ENCODE peak calls at places on chromosomes 2 and 18, in ten cellular contexts. U is H9, J is SK-N-SH, Y is neural progenitor cell, P is fibroblast of lung, N is IMR-90, Z is K562, M is mammary epithelial cell, B is PC-3, S is HepG2. K is an unnamed sample.

GRCh38 chr2:237141556-237141955 is 55.9 kb downstream of the COPS8 start:
- DNase-seq in U (no peak), J (no peak), Y (no peak), P (peak; percentile 94), N (peak; percentile 92), Z (no peak), M (peak; percentile 80), B (peak; percentile 52), S (no peak), K (no peak)

GRCh38 chr2:44802409-44803099 is 138.9 kb upstream of the SIX3 start:
- DNase-seq in U (peak; percentile 94), J (no peak), Y (peak; percentile 96), P (no peak), N (no peak), Z (no peak), M (no peak), B (no peak), S (no peak), K (no peak)

GRCh38 chr2:231955758-231956472 is 5.6 kb upstream of the DIS3L2 start:
- DNase-seq in U (no peak), J (no peak), Y (no peak), P (no peak), N (no peak), Z (no peak), M (no peak), B (no peak), S (peak; percentile 27), K (no peak)

GRCh38 chr2:162261032-162261945 is 18.0 kb upstream of the FAP start:
- DNase-seq in U (no peak), J (no peak), Y (no peak), P (peak; percentile 71), N (peak; percentile 80), Z (no peak), M (peak; percentile 74), B (peak; percentile 63), S (no peak), K (peak; percentile 25)

GRCh38 chr18:48615566-48616401 is 77.0 kb downstream of the CTIF start:
- DNase-seq in U (no peak), J (no peak), Y (no peak), P (no peak), N (no peak), Z (peak; percentile 18), M (no peak), B (no peak), S (no peak), K (peak; percentile 78)

GRCh38 chr2:112019510-112019909 is 35.6 kb upstream of the TMEM87B start:
- DNase-seq in U (no peak), J (no peak), Y (no peak), P (no peak), N (no peak), Z (no peak), M (no peak), B (peak; percentile 56), S (no peak), K (no peak)

GRCh38 chr2:1546023-1546591 is 132.8 kb downstream of the TPO start:
- DNase-seq in U (peak; percentile 46), J (peak; percentile 88), Y (peak; percentile 71), P (peak; percentile 68), N (peak; percentile 63), Z (peak; percentile 59), M (peak; percentile 45), B (peak; percentile 72), S (peak; percentile 28), K (no peak)

GRCh38 chr2:202034249-202035088 is 814 bp downstream of the FZD7 start:
- DNase-seq in U (no peak), J (peak; percentile 75), Y (peak; percentile 65), P (peak; percentile 51), N (no peak), Z (peak; percentile 34), M (peak; percentile 59), B (peak; percentile 29), S (no peak), K (peak; percentile 33)

GRCh38 chr2:21422050-21422449 is 298.3 kb downstream of the TDRD15 start:
- DNase-seq in U (peak; percentile 81), J (peak; percentile 45), Y (peak; percentile 66), P (peak; percentile 46), N (peak; percentile 27), Z (peak; percentile 34), M (no peak), B (no peak), S (peak; percentile 23), K (peak; percentile 27)

GRCh38 chr18:492451-492850 is 8.1 kb downstream of the COLEC12 start:
- DNase-seq in U (no peak), J (no peak), Y (no peak), P (peak; percentile 44), N (no peak), Z (no peak), M (no peak), B (no peak), S (no peak), K (no peak)

GRCh38 chr18:495017-495416 is 5.5 kb downstream of the COLEC12 start:
- DNase-seq in U (no peak), J (no peak), Y (no peak), P (no peak), N (peak; percentile 32), Z (no peak), M (no peak), B (no peak), S (no peak), K (no peak)

GRCh38 chr18:495452-495851 is 5.0 kb downstream of the COLEC12 start:
- DNase-seq in U (no peak), J (no peak), Y (peak; percentile 11), P (no peak), N (no peak), Z (no peak), M (no peak), B (no peak), S (no peak), K (no peak)

GRCh38 chr18:493974-494601 is 6.4 kb downstream of the COLEC12 start:
- DNase-seq in U (no peak), J (no peak), Y (peak; percentile 57), P (no peak), N (peak; percentile 54), Z (no peak), M (no peak), B (no peak), S (no peak), K (no peak)

GRCh38 chr18:494602-494983 is 5.9 kb downstream of the COLEC12 start:
- DNase-seq in U (no peak), J (no peak), Y (no peak), P (peak; percentile 73), N (peak; percentile 94), Z (no peak), M (no peak), B (no peak), S (no peak), K (no peak)
- H3K4me1 ChIP-seq in U (no peaks in the 10 kb centered on the region), J (peaks cover 20% of the 10 kb centered on the region), Y (peaks cover 16% of the 10 kb centered on the region), P (peaks cover 12% of the 10 kb centered on the region), N (peaks cover 12% of the 10 kb centered on the region), Z (peaks cover 4% of the 10 kb centered on the region), M (peaks cover 1% of the 10 kb centered on the region), B (peaks cover 15% of the 10 kb centered on the region), S (peaks cover 19% of the 10 kb centered on the region), K (no peaks in the 10 kb centered on the region)

DNA sequence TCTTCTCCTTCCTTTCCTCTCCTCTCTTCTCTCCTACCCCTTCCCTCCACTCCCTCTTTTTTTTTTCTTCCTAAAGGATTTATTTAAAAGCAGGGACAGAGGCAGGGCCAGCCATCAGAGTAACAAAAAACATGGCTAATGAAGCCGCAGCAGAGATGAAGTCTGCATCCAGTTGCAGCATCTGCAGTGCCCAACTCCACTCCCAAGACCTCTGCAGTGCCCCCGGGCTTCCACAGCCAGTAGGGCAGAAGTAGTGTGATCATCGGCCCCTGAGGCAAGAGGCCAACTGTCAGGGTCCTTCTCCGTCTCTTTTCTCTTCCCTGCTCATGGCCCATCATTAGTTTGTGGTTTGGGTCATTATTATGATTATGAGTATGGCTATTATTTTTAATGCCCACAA is 4.2 kb upstream of the EGR4 start:
- DNase-seq in U (no peak), J (peak; percentile 36), Y (no peak), P (no peak), N (no peak), Z (no peak), M (no peak), B (no peak), S (no peak), K (no peak)
- H3K27me3 ChIP-seq in U (peaks cover 15% of the 10 kb centered on the region), J (peaks cover 44% of the 10 kb centered on the region), Y (peaks cover 100% of the 10 kb centered on the region), P (peaks cover 36% of the 10 kb centered on the region), N (peaks cover 55% of the 10 kb centered on the region), Z (peaks cover 7% of the 10 kb centered on the region), M (peaks cover 11% of the 10 kb centered on the region), B (peaks cover 94% of the 10 kb centered on the region), S (peaks cover 5% of the 10 kb centered on the region), K (peaks cover 37% of the 10 kb centered on the region)

GRCh38 chr2:85744055-85744454 is 9.7 kb upstream of the ATOH8 start:
- DNase-seq in U (no peak), J (no peak), Y (no peak), P (no peak), N (no peak), Z (no peak), M (no peak), B (no peak), S (no peak), K (no peak)

GRCh38 chr2:85744771-85745601 is 8.8 kb upstream of the ATOH8 start:
- DNase-seq in U (no peak), J (peak; percentile 56), Y (peak; percentile 20), P (peak; percentile 79), N (peak; percentile 70), Z (no peak), M (no peak), B (no peak), S (no peak), K (no peak)

GRCh38 chr2:85745619-85746018 is 8.2 kb upstream of the ATOH8 start:
- DNase-seq in U (no peak), J (no peak), Y (no peak), P (no peak), N (no peak), Z (no peak), M (no peak), B (no peak), S (no peak), K (no peak)

GRCh38 chr2:85741811-85742507 is 11.8 kb upstream of the ATOH8 start:
- DNase-seq in U (no peak), J (peak; percentile 77), Y (peak; percentile 65), P (peak; percentile 99), N (peak; percentile 96), Z (no peak), M (peak; percentile 55), B (peak; percentile 10), S (peak; percentile 94), K (peak; percentile 52)

DNA sequence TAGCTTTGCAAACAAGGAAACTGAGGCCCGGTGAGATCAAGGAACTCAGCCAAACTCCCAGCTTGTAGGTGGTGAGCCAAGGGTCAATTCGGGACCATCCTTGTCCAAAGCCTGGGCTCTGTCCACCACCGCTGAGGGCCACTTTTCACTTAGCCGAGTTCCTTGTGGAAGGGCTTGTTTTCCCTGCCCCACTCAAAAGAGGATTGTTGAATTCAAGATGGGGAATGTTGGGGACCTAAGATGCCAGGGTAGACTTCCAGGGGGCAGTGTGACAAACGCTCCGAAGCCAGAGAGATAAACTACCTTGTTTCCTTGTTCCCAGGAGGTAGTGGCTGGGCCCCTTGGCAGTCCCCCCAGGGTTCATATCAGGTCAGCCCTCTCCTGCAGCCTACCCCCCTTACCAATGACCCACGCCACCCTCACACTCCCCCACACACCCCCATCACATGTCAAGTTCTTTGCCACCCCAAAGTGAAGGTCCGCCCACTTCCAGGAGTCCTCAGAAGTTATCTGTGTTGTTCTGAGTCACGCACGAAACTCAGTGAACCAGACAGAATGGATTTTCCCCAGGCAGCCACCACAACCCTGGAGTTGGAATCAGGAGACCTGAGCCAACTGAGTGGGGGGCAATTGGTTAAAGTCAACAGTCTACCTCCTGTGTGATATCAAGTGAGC is 10.3 kb upstream of the ATOH8 start:
- DNase-seq in U (no peak), J (no peak), Y (no peak), P (no peak), N (peak; percentile 70), Z (peak; percentile 37), M (peak; percentile 48), B (no peak), S (no peak), K (no peak)
- H3K9ac ChIP-seq in U (no peak overlapping the region), J (no peak overlapping the region), Y (no peak overlapping the region), P (no peak overlapping the region), N (peak overlapping the region; percentile 8), Z (no peak overlapping the region), M (no peak overlapping the region), B (no peak overlapping the region), S (no peak overlapping the region), K (peak overlapping the region; percentile 24)

GRCh38 chr2:68716948-68717661 is 17.5 kb upstream of the ARHGAP25 start:
- DNase-seq in U (no peak), J (no peak), Y (no peak), P (no peak), N (no peak), Z (no peak), M (no peak), B (no peak), S (no peak), K (no peak)
- H3K4me1 ChIP-seq in U (peaks cover 3% of the 10 kb centered on the region), J (peaks cover 4% of the 10 kb centered on the region), Y (no peaks in the 10 kb centered on the region), P (no peaks in the 10 kb centered on the region), N (no peaks in the 10 kb centered on the region), Z (no peaks in the 10 kb centered on the region), M (no peaks in the 10 kb centered on the region), B (peaks cover 9% of the 10 kb centered on the region), S (no peaks in the 10 kb centered on the region), K (peaks cover 3% of the 10 kb centered on the region)

K was measured in colonic mucosa.